ENCODE peak calls at places on chromosomes 7 and 10, in five cellular contexts. Y is NCI-H345, F is B cell, X is Daoy, L is retina. Z is an unnamed sample.

GRCh38 chr7:150370612-150371071 is 2.0 kb downstream of the REPIN1 start:
- DNase-seq in L (no peak), Y (no peak), F (no peak), X (no peak), Z (no peak)

GRCh38 chr10:112763916-112764520 is 186.0 kb upstream of the TCF7L2 start:
- DNase-seq in Y (no peak), F (no peak), X (peak), L (no peak), Z (no peak)

GRCh38 chr7:7517661-7518236 is 17.9 kb downstream of the COL28A1 start:
- DNase-seq in Y (no peak), L (no peak), X (no peak), F (no peak), Z (no peak)

GRCh38 chr10:71331736-71332135 is 12.7 kb downstream of the SLC29A3 start:
- DNase-seq in Y (peak), F (no peak), X (no peak), L (no peak), Z (no peak)

GRCh38 chr10:18334116-18334867 is 194.1 kb downstream of the CACNB2 start:
- DNase-seq in F (no peak), Y (no peak), L (no peak), X (no peak), Z (no peak)

GRCh38 chr10:18473424-18474110 is 177.8 kb downstream of the NSUN6 start:
- DNase-seq in Y (no peak), F (no peak), L (peak), X (no peak), Z (no peak)

GRCh38 chr10:7340179-7340874 is 70.5 kb downstream of the SFMBT2 start:
- DNase-seq in Y (no peak), X (no peak), F (no peak), L (no peak), Z (no peak)

GRCh38 chr10:28432210-28432676 is 100.7 kb upstream of the WAC start:
- DNase-seq in F (peak), X (peak), Y (peak), L (peak), Z (no peak)

GRCh38 chr10:15141136-15142067 is 27.1 kb downstream of the NMT2 start:
- DNase-seq in X (no peak), Y (no peak), L (peak), F (peak), Z (no peak)

GRCh38 chr10:24256619-24257018 is 47.7 kb downstream of the KIAA1217 start:
- DNase-seq in F (no peak), X (no peak), L (no peak), Y (no peak), Z (no peak)

GRCh38 chr7:132783824-132784223 is 207.6 kb upstream of the PLXNA4 start:
- DNase-seq in L (no peak), F (no peak), Y (peak), X (peak), Z (no peak)

GRCh38 chr7:32264667-32265284 is 194.6 kb upstream of the PDE1C start:
- DNase-seq in X (no peak), Y (no peak), L (no peak), F (no peak), Z (no peak)

GRCh38 chr7:14596421-14596820 is 306.1 kb downstream of the DGKB start:
- DNase-seq in Y (no peak), L (no peak), X (no peak), F (no peak), Z (no peak)

GRCh38 chr7:28005848-28006233 is 174.8 kb downstream of the JAZF1 start:
- DNase-seq in Y (no peak), F (no peak), X (no peak), L (no peak), Z (no peak)

GRCh38 chr7:71131256-71131752 is 640 bp upstream of the GALNT17 start:
- DNase-seq in X (no peak), F (no peak), Y (peak), L (peak), Z (no peak)

GRCh38 chr7:100431286-100431735 is 1.7 kb downstream of the MEPCE start:
- DNase-seq in F (no peak), X (no peak), L (no peak), Y (no peak), Z (no peak)

GRCh38 chr10:63414481-63415260 is 51.1 kb downstream of the JMJD1C start:
- DNase-seq in Y (no peak), X (no peak), L (no peak), F (no peak), Z (no peak)

GRCh38 chr7:151690597-151690996 is 170.9 kb upstream of the RHEB start:
- DNase-seq in X (peak), Y (no peak), F (no peak), L (no peak), Z (no peak)

GRCh38 chr7:4299431-4299830 is 382.7 kb upstream of the FOXK1 start:
- DNase-seq in L (no peak), X (no peak), F (no peak), Y (no peak), Z (no peak)

GRCh38 chr10:48550071-48550691 is 54.7 kb downstream of the ARHGAP22 start:
- DNase-seq in L (no peak), Y (no peak), F (no peak), X (no peak), Z (no peak)

GRCh38 chr7:194257-194995 is 2.1 kb downstream of the FAM20C start:
- DNase-seq in L (no peak), X (peak), F (no peak), Y (no peak), Z (no peak)

GRCh38 chr7:8931906-8932646 is 498.7 kb downstream of the NXPH1 start:
- DNase-seq in L (no peak), X (no peak), F (no peak), Y (no peak), Z (no peak)

GRCh38 chr7:153005750-153006149 is 246.2 kb downstream of the ACTR3B start:
- DNase-seq in F (no peak), Y (no peak), L (no peak), X (no peak), Z (no peak)

GRCh38 chr7:19522486-19522885 is 186.4 kb downstream of the POLR1F start:
- DNase-seq in Y (no peak), F (no peak), X (peak), L (no peak), Z (no peak)